ENCODE peak calls at places on chromosomes 2 and 18, in seven cellular contexts. K is astrocyte of the spinal cord; J is NCI-H524; H is Right ventricle myocardium superior; Z is stimulated activated CD8-positive, alpha-beta memory T cell treated with anti-CD3 and anti-CD28 coated beads, Interleukin-15, amount 100 ng/mL, for 24 hours; T is stimulated activated CD4-positive, alpha-beta T cell treated with anti-CD3 and anti-CD28 coated beads, Interleukin-1b, Interleukin-23, amount 100 ng/mL, for 4 hours; R is foreskin fibroblast. V is an unnamed sample.

GRCh38 chr2:179702912-179703311 is 158.5 kb downstream of the ZNF385B start:
- DNase-seq in K (no peak), J (no peak), H (no peak), Z (no peak), T (no peak), R (no peak), V (no peak)

GRCh38 chr18:63319383-63320040 is at the start of gene BCL2:
- DNase-seq in K (peak), J (peak), H (no peak), Z (peak), T (no peak), R (peak), V (no peak)

GRCh38 chr2:75592028-75592427 is 31.3 kb upstream of the EVA1A start:
- DNase-seq in K (no peak), J (no peak), H (no peak), Z (no peak), T (no peak), R (peak), V (no peak)

GRCh38 chr2:47165001-47165555 is 10.0 kb upstream of the STPG4 start:
- DNase-seq in K (no peak), J (peak), H (no peak), Z (no peak), T (no peak), R (no peak), V (no peak)

GRCh38 chr2:239581352-239581901 is 180.6 kb upstream of the HDAC4 start:
- DNase-seq in K (no peak), J (no peak), H (no peak), Z (no peak), T (no peak), R (no peak), V (no peak)

GRCh38 chr2:224401641-224402342 is at the start of gene FAM124B:
- DNase-seq in K (peak), J (no peak), H (peak), Z (no peak), T (peak), R (peak), V (no peak)

GRCh38 chr2:69628325-69629038 is 15.1 kb downstream of the AAK1 start:
- DNase-seq in K (no peak), J (no peak), H (no peak), Z (no peak), T (no peak), R (no peak), V (no peak)

GRCh38 chr2:162795312-162795711 is 43.3 kb downstream of the KCNH7 start:
- DNase-seq in K (no peak), J (no peak), H (no peak), Z (no peak), T (no peak), R (no peak), V (no peak)

GRCh38 chr2:205580591-205580990 is 101.7 kb upstream of the NRP2 start:
- DNase-seq in K (peak), J (no peak), H (no peak), Z (no peak), T (no peak), R (peak), V (no peak)

GRCh38 chr2:240782221-240782885 is 37.7 kb downstream of the KIF1A start:
- DNase-seq in K (no peak), J (no peak), H (peak), Z (no peak), T (no peak), R (no peak), V (no peak)

GRCh38 chr2:71617266-71617665 is 163.9 kb downstream of the DYSF start:
- DNase-seq in K (no peak), J (no peak), H (no peak), Z (no peak), T (no peak), R (no peak), V (no peak)

GRCh38 chr18:7191736-7192135 is 39.2 kb upstream of the LRRC30 start:
- DNase-seq in K (no peak), J (no peak), H (no peak), Z (no peak), T (no peak), R (no peak), V (no peak)

GRCh38 chr2:218722419-218722818 is 11.8 kb downstream of the TTLL4 start:
- DNase-seq in K (no peak), J (no peak), H (no peak), Z (no peak), T (no peak), R (no peak), V (no peak)

GRCh38 chr2:96954490-96954846 is 31.9 kb downstream of the FAM178B start:
- DNase-seq in K (no peak), J (no peak), H (no peak), Z (no peak), T (no peak), R (no peak), V (no peak)

V was measured in activated T-helper 9 cell treated with anti-CD3 and anti-CD28 coated beads, Interleukin-2, amount 50 U/mL, for 16 hours.